ENCODE peak calls at places on chromosomes 11 and 22, in five cellular contexts. C is astrocyte of the spinal cord, H is HFFc6, P is omental fat pad, R is H9. S is an unnamed sample.

GRCh38 chr22:49597428-49598039 is 230.1 kb downstream of the BRD1 start:
- DNase-seq in C (no peak), H (no peak), P (no peak), R (no peak), S (no peak)

GRCh38 chr11:27254744-27255446 is 108.1 kb downstream of the CCDC34 start:
- DNase-seq in C (peak; percentile 66), H (peak; percentile 58), P (no peak), R (no peak), S (peak; percentile 88)

GRCh38 chr11:60455531-60456042 is at the start of gene MS4A1:
- DNase-seq in C (no peak), H (no peak), P (no peak), R (no peak), S (no peak)

GRCh38 chr11:15179167-15179566 is 64.4 kb downstream of the INSC start:
- DNase-seq in C (peak; percentile 35), H (peak; percentile 55), P (no peak), R (no peak), S (peak; percentile 59)

GRCh38 chr11:75150079-75150478 is 828 bp upstream of the SLCO2B1 start:
- DNase-seq in C (no peak), H (no peak), P (no peak), R (no peak), S (no peak)

GRCh38 chr22:41445171-41446056 is 1.2 kb downstream of the TOB2 start:
- DNase-seq in C (peak; percentile 24), H (no peak), P (no peak), R (peak; percentile 45), S (no peak)

GRCh38 chr11:14898286-14899086 is 6.5 kb upstream of the CYP2R1 start:
- DNase-seq in C (no peak), H (no peak), P (no peak), R (no peak), S (no peak)

GRCh38 chr22:20919718-20920117 is 2.5 kb downstream of the CRKL start:
- DNase-seq in C (no peak), H (no peak), P (no peak), R (no peak), S (no peak)

GRCh38 chr11:128174465-128175101 is 412.8 kb downstream of the ETS1 start:
- DNase-seq in C (peak; percentile 60), H (peak; percentile 53), P (no peak), R (peak; percentile 65), S (peak; percentile 62)

GRCh38 chr22:22989856-22990255 is 80.5 kb upstream of the GNAZ start:
- DNase-seq in C (no peak), H (no peak), P (no peak), R (no peak), S (no peak)

GRCh38 chr11:125423247-125423849 is 72.7 kb downstream of the FEZ1 start:
- DNase-seq in C (no peak), H (no peak), P (no peak), R (no peak), S (no peak)

GRCh38 chr11:75939992-75940391 is 125.0 kb downstream of the UVRAG start:
- DNase-seq in C (no peak), H (no peak), P (no peak), R (no peak), S (no peak)

GRCh38 chr11:1516273-1517067 is 29.9 kb upstream of the MOB2 start:
- DNase-seq in C (peak; percentile 42), H (peak; percentile 84), P (no peak), R (no peak), S (peak; percentile 40)

GRCh38 chr11:65436412-65437032 is 13.9 kb downstream of the NEAT1 start:
- DNase-seq in C (peak; percentile 53), H (no peak), P (peak; percentile 20), R (no peak), S (no peak)

GRCh38 chr11:61163714-61164609 is 2.7 kb upstream of the VPS37C start:
- DNase-seq in C (no peak), H (no peak), P (no peak), R (no peak), S (no peak)

GRCh38 chr11:67572747-67573419 is 10.7 kb upstream of the GSTP1 start:
- DNase-seq in C (peak; percentile 42), H (peak; percentile 22), P (no peak), R (peak; percentile 77), S (no peak)

GRCh38 chr11:66936326-66936725 is 21.9 kb downstream of the PC start:
- DNase-seq in C (peak; percentile 93), H (peak; percentile 36), P (no peak), R (no peak), S (peak; percentile 94)

GRCh38 chr22:33883561-33883960 is 36.7 kb downstream of the LARGE1 start:
- DNase-seq in C (no peak), H (no peak), P (no peak), R (no peak), S (no peak)

GRCh38 chr11:19800714-19801519 is 88.3 kb downstream of the NAV2 start:
- DNase-seq in C (no peak), H (no peak), P (no peak), R (peak; percentile 50), S (no peak)

GRCh38 chr11:88411265-88411664 is 73.7 kb upstream of the CTSC start:
- DNase-seq in C (peak; percentile 92), H (peak; percentile 91), P (no peak), R (no peak), S (peak; percentile 75)

GRCh38 chr11:132024587-132025295 is 654.3 kb downstream of the NTM start:
- DNase-seq in C (peak; percentile 79), H (peak; percentile 76), P (no peak), R (no peak), S (peak; percentile 63)

GRCh38 chr22:42787357-42787736 is 66.7 kb upstream of the A4GALT start:
- DNase-seq in C (no peak), H (no peak), P (no peak), R (no peak), S (no peak)

GRCh38 chr11:100774859-100775258 is 87.8 kb downstream of the ARHGAP42 start:
- DNase-seq in C (peak; percentile 36), H (no peak), P (no peak), R (no peak), S (no peak)

GRCh38 chr11:7668911-7669310 is 4.4 kb downstream of the CYB5R2 start:
- DNase-seq in C (no peak), H (no peak), P (no peak), R (no peak), S (no peak)

GRCh38 chr22:45107671-45108070 is 56.1 kb upstream of the NUP50 start:
- DNase-seq in C (no peak), H (no peak), P (no peak), R (no peak), S (no peak)

GRCh38 chr22:45112136-45112879 is 51.4 kb upstream of the NUP50 start:
- DNase-seq in C (no peak), H (peak; percentile 92), P (no peak), R (no peak), S (peak; percentile 45)
- TF ChIP-seq CTCF in C (no peak), H (no peak), P (no peak), R (no peak), S (no peak)

GRCh38 chr11:134046681-134047449 is 22.0 kb upstream of the JAM3 start:
- DNase-seq in C (no peak), H (no peak), P (peak; percentile 12), R (no peak), S (no peak)

GRCh38 chr11:134050541-134051383 is 18.1 kb upstream of the JAM3 start:
- DNase-seq in C (peak; percentile 47), H (peak; percentile 24), P (no peak), R (peak; percentile 63), S (no peak)

GRCh38 chr11:134047586-134047999 is 21.3 kb upstream of the JAM3 start:
- DNase-seq in C (peak; percentile 58), H (peak; percentile 86), P (peak; percentile 55), R (no peak), S (peak; percentile 21)

GRCh38 chr11:134048028-134048427 is 20.8 kb upstream of the JAM3 start:
- DNase-seq in C (no peak), H (no peak), P (peak; percentile 17), R (no peak), S (no peak)

GRCh38 chr11:134049303-134049702 is 19.6 kb upstream of the JAM3 start:
- DNase-seq in C (no peak), H (no peak), P (no peak), R (no peak), S (no peak)
- TF ChIP-seq CTCF in C (no peak), H (no peak), P (no peak), R (no peak), S (no peak)

DNA sequence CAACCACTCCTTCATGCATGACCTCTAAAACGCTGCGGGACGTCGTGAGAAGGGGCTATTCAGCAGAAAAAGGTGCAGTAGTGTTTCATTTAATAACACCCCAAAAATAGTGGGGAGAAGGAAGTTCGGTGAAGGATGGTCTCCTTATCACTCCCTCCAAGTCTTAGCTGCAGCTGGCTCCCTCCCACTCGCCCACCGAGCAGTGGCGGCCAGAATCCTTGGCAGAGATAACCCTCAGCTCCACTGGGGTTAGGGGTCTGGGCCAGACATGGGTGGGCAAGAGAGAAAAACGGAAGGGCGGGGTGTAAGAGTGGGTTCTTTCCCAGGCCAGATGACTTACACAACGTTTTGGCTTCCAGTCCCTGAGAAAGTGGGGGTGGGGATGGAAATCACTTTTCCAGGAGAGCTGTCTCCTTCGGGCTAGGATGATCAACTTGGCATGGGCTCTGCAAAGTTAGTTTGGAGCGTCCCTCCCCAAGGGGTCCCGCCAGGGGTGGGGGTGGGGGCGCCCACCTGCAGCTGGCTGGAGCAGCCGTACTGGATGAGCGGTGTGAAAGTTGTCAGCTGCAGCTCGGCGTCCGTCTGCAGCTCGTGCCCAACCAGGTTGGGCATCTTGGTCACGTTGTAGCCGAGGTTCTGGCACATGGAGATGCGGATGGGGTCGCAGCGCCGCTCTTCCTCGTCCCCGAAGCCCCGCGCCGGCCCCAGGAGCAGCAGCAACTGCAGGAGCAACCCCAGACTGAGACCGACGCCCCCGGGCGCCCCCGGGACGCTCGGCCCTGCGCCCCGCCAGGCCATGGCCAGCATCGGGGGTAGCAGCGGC is 696 bp downstream of the FZD4 start:
- DNase-seq in C (no peak), H (no peak), P (no peak), R (peak; percentile 64), S (no peak)
- TF ChIP-seq CTCF in C (no peak), H (no peak), P (no peak), R (no peak), S (no peak)

GRCh38 chr22:17786435-17787158 is 12.3 kb upstream of the BID start:
- DNase-seq in C (peak; percentile 49), H (peak; percentile 6), P (no peak), R (peak; percentile 77), S (no peak)
- TF ChIP-seq CTCF in C (no peak), H (no peak), P (no peak), R (peak; percentile 17), S (no peak)

GRCh38 chr11:13837286-13837685 is 125.2 kb upstream of the SPON1 start:
- DNase-seq in C (peak; percentile 73), H (no peak), P (no peak), R (no peak), S (no peak)

GRCh38 chr11:13836666-13837065 is 125.9 kb upstream of the SPON1 start:
- DNase-seq in C (no peak), H (no peak), P (no peak), R (no peak), S (no peak)

GRCh38 chr11:13831707-13832106 is 130.8 kb upstream of the SPON1 start:
- DNase-seq in C (peak; percentile 17), H (no peak), P (no peak), R (no peak), S (no peak)

GRCh38 chr11:13834463-13834862 is 128.1 kb upstream of the SPON1 start:
- DNase-seq in C (no peak), H (no peak), P (no peak), R (peak; percentile 78), S (no peak)
- TF ChIP-seq CTCF in C (peak; percentile 49), H (peak; percentile 39), P (no peak), R (peak; percentile 74), S (peak; percentile 31)

GRCh38 chr11:120622189-120622912 is 110.8 kb downstream of the GRIK4 start:
- DNase-seq in C (no peak), H (no peak), P (no peak), R (no peak), S (no peak)
- TF ChIP-seq CTCF in C (no peak), H (peak; percentile 39), P (no peak), R (peak; percentile 61), S (no peak)

GRCh38 chr22:35733742-35734516 is 16.3 kb downstream of the APOL5 start:
- DNase-seq in C (no peak), H (no peak), P (no peak), R (no peak), S (no peak)
- TF ChIP-seq CTCF in C (no peak), H (no peak), P (no peak), R (no peak), S (no peak)

S was measured in AG04449.